ENCODE peak calls at places on chromosomes 7 and 10, in six cellular contexts. B is ovary; H is cardiac muscle cell; J is prostate gland; W is tibial artery; E is CD4-positive, alpha-beta memory T cell. X is an unnamed sample.

GRCh38 chr10:42475168-42476098 is 162.9 kb downstream of the ZNF33B start:
- DNase-seq in E (no peak), J (no peak), H (peak; percentile 40), B (no peak), W (no peak), X (no peak)

GRCh38 chr7:129244220-129244619 is 19.4 kb downstream of the AHCYL2 start:
- DNase-seq in B (no peak), E (no peak), H (no peak), J (no peak), W (no peak), X (no peak)

GRCh38 chr7:131385039-131385605 is 57.4 kb downstream of the MKLN1 start:
- DNase-seq in H (peak; percentile 49), W (no peak), E (no peak), J (no peak), B (no peak), X (no peak)

GRCh38 chr7:84492565-84493034 is 298.0 kb upstream of the SEMA3A start:
- DNase-seq in B (no peak), H (no peak), J (no peak), E (no peak), W (no peak), X (no peak)

GRCh38 chr10:104546756-104547155 is 94.3 kb upstream of the SORCS3 start:
- DNase-seq in E (no peak), J (no peak), H (no peak), B (no peak), W (no peak), X (no peak)

GRCh38 chr7:98521089-98521692 is 95.9 kb upstream of the NPTX2 start:
- DNase-seq in H (no peak), E (no peak), J (no peak), W (no peak), B (no peak), X (no peak)

GRCh38 chr10:36171546-36171945 is 529.5 kb upstream of the FZD8 start:
- DNase-seq in B (no peak), J (no peak), W (no peak), E (no peak), H (no peak), X (no peak)

GRCh38 chr7:128135275-128136214 is 104.3 kb upstream of the LRRC4 start:
- DNase-seq in B (peak; percentile 22), E (peak; percentile 59), W (no peak), J (peak; percentile 13), H (peak; percentile 57), X (peak; percentile 42)

GRCh38 chr10:112949875-112950507 is at the start of gene TCF7L2:
- DNase-seq in B (peak; percentile 96), E (peak; percentile 58), J (peak; percentile 97), W (peak; percentile 99), H (peak; percentile 99), X (peak; percentile 98)

GRCh38 chr7:126447984-126448383 is 804.8 kb downstream of the GRM8 start:
- DNase-seq in H (no peak), J (no peak), E (no peak), W (no peak), B (no peak), X (peak; percentile 86)

GRCh38 chr7:126449621-126450268 is 803.0 kb downstream of the GRM8 start:
- DNase-seq in B (no peak), H (no peak), W (no peak), J (no peak), E (no peak), X (no peak)

GRCh38 chr7:126443951-126444350 is 808.8 kb downstream of the GRM8 start:
- DNase-seq in J (no peak), B (no peak), W (no peak), E (no peak), H (no peak), X (no peak)

GRCh38 chr7:126441745-126442144 is 811.0 kb downstream of the GRM8 start:
- DNase-seq in H (no peak), E (no peak), W (no peak), J (no peak), B (no peak), X (no peak)

DNA sequence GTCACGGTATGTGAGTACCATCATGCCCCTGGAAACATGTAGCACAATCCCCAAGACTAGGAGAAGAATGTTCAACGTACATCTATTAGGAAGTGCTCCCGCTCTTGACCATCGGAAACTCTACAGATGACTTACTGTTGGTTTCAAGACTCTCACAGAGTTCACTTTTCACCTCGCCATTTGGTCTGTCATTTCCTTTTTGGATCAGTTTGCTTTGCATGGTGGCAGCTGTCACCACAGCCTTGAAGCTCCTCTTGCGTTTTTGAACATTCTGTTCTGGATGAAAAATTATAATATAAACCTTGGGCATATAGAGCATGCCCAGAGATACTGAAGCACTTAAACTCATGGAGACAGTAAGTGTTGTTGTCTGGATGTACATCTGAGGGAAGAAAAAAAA is 806.8 kb downstream of the GRM8 start:
- DNase-seq in J (no peak), B (no peak), E (no peak), H (no peak), W (no peak), X (no peak)
- H3K4me1 ChIP-seq in J (no peaks in the 10 kb centered on the region), B (no peaks in the 10 kb centered on the region), E (no peaks in the 10 kb centered on the region), H (peaks cover 9% of the 10 kb centered on the region), W (no peaks in the 10 kb centered on the region), X (peaks cover 25% of the 10 kb centered on the region)

DNA sequence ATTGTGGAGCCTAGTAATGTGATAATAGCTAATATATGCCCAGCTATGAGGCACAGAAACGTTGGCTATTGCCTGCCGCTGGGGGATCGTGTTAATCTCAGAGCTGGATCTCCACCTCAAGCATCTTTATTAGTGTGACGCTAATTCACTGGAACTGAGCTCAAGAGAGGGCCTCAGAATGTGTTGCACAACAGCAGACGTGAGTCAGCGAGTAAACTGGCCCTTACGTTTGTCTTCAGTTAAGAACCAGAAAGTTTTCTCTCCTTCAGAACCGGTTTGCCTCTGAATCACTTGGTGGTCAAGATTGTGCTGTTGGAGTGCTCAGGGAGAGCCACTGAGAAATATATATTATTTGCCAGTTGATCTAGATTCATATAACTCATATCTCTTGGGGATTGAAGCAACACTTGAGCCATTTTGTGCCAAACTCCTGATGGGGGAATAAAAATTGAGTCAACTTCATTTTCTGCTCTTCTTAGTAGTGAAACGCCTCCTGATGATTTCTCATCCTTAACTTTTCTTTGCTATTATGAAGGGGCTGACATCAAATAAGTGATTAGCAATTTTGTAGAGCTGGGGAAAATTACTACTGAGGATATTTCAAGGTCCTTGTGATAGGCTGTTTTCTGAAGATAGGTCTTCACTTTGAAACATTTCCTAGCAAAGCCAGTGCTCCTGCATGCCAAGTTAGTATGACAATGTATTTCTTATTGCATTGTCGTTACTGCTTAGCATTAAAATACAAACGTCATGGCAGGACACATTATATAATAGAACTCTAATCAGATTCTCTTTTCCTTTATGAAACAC is 22.3 kb downstream of the BZW2 start:
- DNase-seq in B (peak; percentile 45), J (peak; percentile 89), H (peak; percentile 99), W (peak; percentile 71), E (no peak), X (peak; percentile 39)
- H3K36me3 ChIP-seq in B (no peaks in the 10 kb centered on the region), J (no peaks in the 10 kb centered on the region), H (peaks cover 12% of the 10 kb centered on the region), W (peaks cover 5% of the 10 kb centered on the region), E (no peaks in the 10 kb centered on the region), X (peaks cover 30% of the 10 kb centered on the region)

DNA sequence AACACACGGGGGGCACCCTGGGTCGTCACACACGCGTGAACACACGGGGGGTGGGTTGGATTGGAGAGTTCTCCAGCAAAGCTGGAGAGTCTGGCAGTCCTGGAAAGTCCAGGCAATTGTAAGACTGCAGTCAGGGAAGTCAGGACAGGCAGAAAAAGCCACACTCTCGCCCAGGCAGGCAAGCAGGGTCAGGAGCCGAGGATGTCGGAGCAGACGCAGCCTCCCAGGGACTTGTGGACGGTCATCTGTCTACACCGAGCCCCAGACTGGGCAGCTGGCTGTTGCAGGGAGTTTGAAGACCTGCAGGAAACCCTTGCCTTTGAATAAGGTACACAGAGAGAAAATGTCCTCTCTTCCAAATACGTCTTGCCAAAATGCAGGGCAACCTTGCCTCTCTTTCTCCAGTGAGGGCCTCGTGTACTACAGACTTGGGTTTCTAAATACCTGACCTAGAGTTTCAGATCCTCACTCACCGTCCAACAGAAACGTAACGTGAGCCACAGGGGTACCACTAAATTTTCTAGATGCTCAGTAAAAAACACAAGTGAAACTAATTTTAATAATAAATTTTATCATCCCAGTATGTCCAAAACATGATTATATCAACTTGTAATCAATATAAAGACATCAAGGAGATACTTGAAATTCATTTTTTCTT is 176.7 kb downstream of the ADARB2 start:
- DNase-seq in J (no peak), B (no peak), H (no peak), W (no peak), E (no peak), X (no peak)
- H3K9me3 ChIP-seq in J (no peaks in the 10 kb centered on the region), B (no peaks in the 10 kb centered on the region), H (no peaks in the 10 kb centered on the region), W (no peaks in the 10 kb centered on the region), E (no peaks in the 10 kb centered on the region), X (no peaks in the 10 kb centered on the region)

GRCh38 chr7:900331-901040 is 24.1 kb downstream of the GET4 start:
- DNase-seq in W (no peak), J (no peak), B (no peak), E (no peak), H (no peak), X (no peak)

GRCh38 chr7:898460-898854 is 22.1 kb downstream of the GET4 start:
- DNase-seq in E (no peak), H (no peak), W (no peak), J (no peak), B (no peak), X (no peak)

GRCh38 chr7:899806-900205 is 23.5 kb downstream of the GET4 start:
- DNase-seq in W (no peak), B (no peak), E (no peak), H (no peak), J (no peak), X (no peak)

GRCh38 chr7:897771-898376 is 21.5 kb downstream of the GET4 start:
- DNase-seq in H (peak; percentile 21), J (peak; percentile 41), B (no peak), W (no peak), E (no peak), X (no peak)

GRCh38 chr7:898855-899681 is 22.7 kb downstream of the GET4 start:
- DNase-seq in J (no peak), W (no peak), B (no peak), H (no peak), E (no peak), X (no peak)
- H3K4me1 ChIP-seq in J (no peaks in the 10 kb centered on the region), W (no peaks in the 10 kb centered on the region), B (peaks cover 6% of the 10 kb centered on the region), H (no peaks in the 10 kb centered on the region), E (peaks cover 3% of the 10 kb centered on the region), X (peaks cover 6% of the 10 kb centered on the region)

DNA sequence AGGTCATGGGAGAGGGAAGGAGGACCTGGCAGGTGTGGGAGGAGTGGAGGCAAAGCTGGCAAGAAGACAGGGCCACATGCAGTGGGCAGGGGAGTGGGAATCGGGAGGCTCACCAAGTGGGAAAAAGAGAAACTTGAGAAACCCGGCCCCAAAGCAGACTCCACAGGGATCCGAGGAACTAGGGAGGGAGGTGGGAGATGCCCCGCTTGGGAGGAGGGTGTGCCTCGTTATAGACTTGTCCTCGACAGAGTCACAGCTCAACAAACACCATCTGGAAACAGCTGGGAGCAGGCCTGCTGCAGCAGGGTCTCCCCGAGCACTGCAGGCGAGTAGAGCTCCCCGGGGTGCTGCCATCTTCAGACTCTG is 54.8 kb downstream of the MKI67 start:
- DNase-seq in H (no peak), B (no peak), E (no peak), J (no peak), W (no peak), X (no peak)
- H3K36me3 ChIP-seq in H (no peaks in the 10 kb centered on the region), B (no peaks in the 10 kb centered on the region), E (peaks cover 82% of the 10 kb centered on the region), J (peaks cover 8% of the 10 kb centered on the region), W (peaks cover 37% of the 10 kb centered on the region), X (no peaks in the 10 kb centered on the region)

GRCh38 chr7:63376873-63377272 is 621.8 kb upstream of the ZNF722 start:
- DNase-seq in W (no peak), E (no peak), H (no peak), B (no peak), J (no peak), X (no peak)
- H3K9me3 ChIP-seq in W (no peaks in the 10 kb centered on the region), E (no peaks in the 10 kb centered on the region), H (peaks cover 8% of the 10 kb centered on the region), B (no peaks in the 10 kb centered on the region), J (no peaks in the 10 kb centered on the region), X (no peaks in the 10 kb centered on the region)

GRCh38 chr10:72322030-72322279 is 32.8 kb downstream of the DNAJB12 start:
- DNase-seq in J (no peak), E (no peak), W (no peak), H (no peak), B (no peak), X (no peak)
- H3K4me1 ChIP-seq in J (peaks cover 19% of the 10 kb centered on the region), E (peaks cover 83% of the 10 kb centered on the region), W (no peaks in the 10 kb centered on the region), H (peaks cover 47% of the 10 kb centered on the region), B (peaks cover 28% of the 10 kb centered on the region), X (peaks cover 9% of the 10 kb centered on the region)